ENCODE peak calls at places on chromosomes 11 and 22, in seven cellular contexts. S, U, E, B, J, P and C are unnamed samples.

GRCh38 chr11:124331873-124332272 is 11.9 kb upstream of the OR8D2 start:
- DNase-seq in S (no peak), U (no peak), E (no peak), B (no peak), J (no peak), P (no peak), C (no peak)

GRCh38 chr11:15941206-15941770 is 415.1 kb downstream of the SOX6 start:
- DNase-seq in S (no peak), U (peak), E (no peak), B (no peak), J (peak), P (peak), C (no peak)

GRCh38 chr11:19075636-19076035 is 15.1 kb upstream of the MRGPRX2 start:
- DNase-seq in S (no peak), U (no peak), E (no peak), B (no peak), J (no peak), P (no peak), C (no peak)

GRCh38 chr11:798093-798713 is at the start of gene SLC25A22:
- DNase-seq in S (no peak), U (peak), E (no peak), B (peak), J (peak), P (peak), C (peak)

GRCh38 chr11:31824791-31825452 is 13.8 kb upstream of the PAX6 start:
- DNase-seq in S (no peak), U (peak), E (no peak), B (no peak), J (no peak), P (peak), C (no peak)

GRCh38 chr11:17720796-17721171 is 1.4 kb downstream of the MYOD1 start:
- DNase-seq in S (no peak), U (peak), E (no peak), B (no peak), J (no peak), P (peak), C (no peak)

GRCh38 chr11:73140213-73141030 is 1.7 kb downstream of the FCHSD2 start:
- DNase-seq in S (no peak), U (peak), E (no peak), B (no peak), J (no peak), P (peak), C (peak)

GRCh38 chr22:38725900-38726655 is 20.3 kb downstream of the GTPBP1 start:
- DNase-seq in S (no peak), U (no peak), E (no peak), B (no peak), J (no peak), P (no peak), C (no peak)

GRCh38 chr11:77046060-77046501 is 11.9 kb downstream of the B3GNT6 start:
- DNase-seq in S (peak), U (peak), E (no peak), B (no peak), J (peak), P (peak), C (peak)

GRCh38 chr11:76770642-76771445 is 12.3 kb upstream of the TSKU start:
- DNase-seq in S (no peak), U (no peak), E (no peak), B (peak), J (no peak), P (no peak), C (no peak)

GRCh38 chr11:114273890-114274635 is 22.1 kb upstream of the NNMT start:
- DNase-seq in S (no peak), U (no peak), E (no peak), B (no peak), J (no peak), P (no peak), C (no peak)

GRCh38 chr11:15471709-15472404 is 357.1 kb downstream of the INSC start:
- DNase-seq in S (no peak), U (no peak), E (no peak), B (no peak), J (no peak), P (no peak), C (no peak)

GRCh38 chr22:19179472-19180048 is 1.0 kb upstream of the SLC25A1 start:
- DNase-seq in S (peak), U (peak), E (peak), B (peak), J (peak), P (peak), C (peak)

GRCh38 chr11:123195182-123196059 is at the start of gene CLMP:
- DNase-seq in S (no peak), U (peak), E (no peak), B (no peak), J (no peak), P (peak), C (peak)

GRCh38 chr22:34960005-34960404 is 106.0 kb upstream of the ISX start:
- DNase-seq in S (no peak), U (no peak), E (no peak), B (no peak), J (no peak), P (no peak), C (no peak)

GRCh38 chr11:72828081-72828567 is 13.9 kb downstream of the ATG16L2 start:
- DNase-seq in S (no peak), U (no peak), E (no peak), B (no peak), J (no peak), P (no peak), C (no peak)

GRCh38 chr22:36277482-36278291 is 24.8 kb downstream of the APOL1 start:
- DNase-seq in S (peak), U (peak), E (no peak), B (peak), J (peak), P (peak), C (peak)

GRCh38 chr11:112247198-112247597 is 13.5 kb downstream of the PLET1 start:
- DNase-seq in S (no peak), U (no peak), E (no peak), B (no peak), J (no peak), P (no peak), C (peak)

GRCh38 chr11:91664521-91664920 is 560.1 kb upstream of the FAT3 start:
- DNase-seq in S (no peak), U (no peak), E (no peak), B (no peak), J (no peak), P (no peak), C (no peak)

GRCh38 chr11:128236506-128237498 is 350.6 kb downstream of the ETS1 start:
- DNase-seq in S (no peak), U (no peak), E (no peak), B (no peak), J (no peak), P (peak), C (peak)

GRCh38 chr11:8838248-8838647 is 72.7 kb upstream of the AKIP1 start:
- DNase-seq in S (no peak), U (no peak), E (no peak), B (no peak), J (no peak), P (no peak), C (no peak)

GRCh38 chr22:33474587-33474986 is 416.4 kb upstream of the SYN3 start:
- DNase-seq in S (no peak), U (no peak), E (no peak), B (no peak), J (no peak), P (no peak), C (no peak)

GRCh38 chr11:75259711-75260110 is 19.1 kb downstream of the TPBGL start:
- DNase-seq in S (no peak), U (no peak), E (no peak), B (no peak), J (no peak), P (no peak), C (no peak)

GRCh38 chr22:39122772-39123470 is 25.9 kb downstream of the APOBEC3H start:
- DNase-seq in S (no peak), U (no peak), E (no peak), B (no peak), J (peak), P (no peak), C (no peak)

GRCh38 chr22:46088541-46089311 is 61.6 kb upstream of the PPARA start:
- DNase-seq in S (no peak), U (no peak), E (no peak), B (no peak), J (no peak), P (no peak), C (no peak)

GRCh38 chr11:106466441-106467190 is 389.2 kb downstream of the AASDHPPT start:
- DNase-seq in S (no peak), U (no peak), E (no peak), B (peak), J (no peak), P (no peak), C (no peak)

GRCh38 chr11:28559497-28559896 is 451.3 kb downstream of the METTL15 start:
- DNase-seq in S (no peak), U (no peak), E (no peak), B (no peak), J (no peak), P (no peak), C (no peak)

GRCh38 chr11:63768232-63769043 is at the start of gene ZFTA:
- DNase-seq in S (no peak), U (peak), E (no peak), B (no peak), J (peak), P (peak), C (peak)

GRCh38 chr11:68261006-68261405 is 10.8 kb downstream of the C11orf24 start:
- DNase-seq in S (no peak), U (no peak), E (no peak), B (no peak), J (no peak), P (no peak), C (no peak)

GRCh38 chr11:9804414-9804902 is 140.6 kb downstream of the SWAP70 start:
- DNase-seq in S (no peak), U (no peak), E (no peak), B (no peak), J (no peak), P (no peak), C (no peak)

GRCh38 chr22:42769238-42769573 is 48.5 kb upstream of the A4GALT start:
- DNase-seq in S (no peak), U (no peak), E (no peak), B (no peak), J (no peak), P (no peak), C (no peak)

GRCh38 chr22:46074771-46075551 is 75.4 kb upstream of the PPARA start:
- DNase-seq in S (no peak), U (no peak), E (no peak), B (no peak), J (no peak), P (no peak), C (peak)

GRCh38 chr22:48084041-48084748 is 1321.7 kb downstream of the TBC1D22A start:
- DNase-seq in S (no peak), U (no peak), E (peak), B (no peak), J (no peak), P (no peak), C (no peak)

GRCh38 chr11:134756811-134757540 is 344.9 kb upstream of the B3GAT1 start:
- DNase-seq in S (no peak), U (no peak), E (no peak), B (no peak), J (no peak), P (no peak), C (no peak)

GRCh38 chr11:47189100-47189834 is 3.0 kb upstream of the PACSIN3 start:
- DNase-seq in S (no peak), U (no peak), E (no peak), B (peak), J (no peak), P (no peak), C (peak)
- TF ChIP-seq JUND in S (no peak), U (no peak), E (no peak), B (peak), J (no peak), P (no peak), C (peak)

DNA sequence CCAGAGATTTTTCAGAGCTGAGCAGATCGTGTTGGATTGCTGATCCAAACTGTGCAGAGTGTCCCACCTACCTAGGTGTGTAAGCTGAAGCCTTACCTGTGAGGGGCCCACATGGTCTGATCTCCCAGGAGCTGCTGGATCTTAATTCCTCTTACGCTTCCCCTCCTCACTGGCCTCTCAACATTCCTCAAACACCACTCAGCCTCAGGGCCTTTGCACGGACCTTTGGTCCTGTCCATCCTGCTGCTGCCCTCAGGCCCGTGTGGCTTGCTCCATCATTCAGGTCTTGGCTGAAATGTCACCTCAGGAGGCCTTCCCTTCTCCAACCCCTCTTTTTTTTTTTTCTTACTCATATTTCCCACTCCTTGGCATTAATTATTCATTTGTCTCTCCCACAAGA is 21.1 kb upstream of the RAB1B start:
- DNase-seq in S (no peak), U (no peak), E (no peak), B (no peak), J (no peak), P (no peak), C (no peak)
- TF ChIP-seq JUND in S (no peak), U (no peak), E (no peak), B (no peak), J (no peak), P (no peak), C (no peak)

GRCh38 chr11:34356130-34356529 is 1.7 kb downstream of the ABTB2 start:
- DNase-seq in S (no peak), U (no peak), E (no peak), B (no peak), J (no peak), P (no peak), C (no peak)

GRCh38 chr11:34356918-34357645 is 728 bp downstream of the ABTB2 start:
- DNase-seq in S (no peak), U (peak), E (no peak), B (no peak), J (peak), P (peak), C (peak)

GRCh38 chr11:34356576-34356917 is 1.3 kb downstream of the ABTB2 start:
- DNase-seq in S (no peak), U (no peak), E (no peak), B (no peak), J (no peak), P (no peak), C (peak)

GRCh38 chr11:34355726-34356125 is 2.1 kb downstream of the ABTB2 start:
- DNase-seq in S (no peak), U (no peak), E (no peak), B (no peak), J (no peak), P (no peak), C (no peak)

DNA sequence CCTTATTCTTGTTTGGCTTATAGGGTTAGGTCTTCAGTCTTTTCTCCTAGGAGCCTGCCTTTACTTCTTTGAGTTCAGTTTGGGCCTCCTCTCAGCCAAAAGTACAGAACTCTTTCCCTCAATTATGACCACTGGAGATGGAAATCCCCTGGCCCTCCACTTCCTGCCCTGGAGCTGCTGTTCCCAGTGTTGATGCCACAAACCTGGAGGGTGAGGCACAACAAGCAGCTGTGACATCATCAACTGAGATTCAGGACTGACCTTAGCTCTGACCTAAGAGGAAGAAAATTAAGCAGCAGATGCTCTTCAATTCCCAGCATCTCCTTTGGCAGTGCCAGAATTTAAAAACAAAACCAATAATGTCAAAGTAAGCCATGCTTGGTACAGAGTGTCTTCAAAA is 3.0 kb downstream of the ABTB2 start:
- DNase-seq in S (no peak), U (no peak), E (no peak), B (no peak), J (no peak), P (no peak), C (no peak)
- TF ChIP-seq JUND in S (no peak), U (no peak), E (no peak), B (no peak), J (no peak), P (no peak), C (no peak)

GRCh38 chr11:126281666-126282175 is 1.2 kb upstream of the TIRAP start:
- DNase-seq in S (no peak), U (no peak), E (no peak), B (no peak), J (no peak), P (no peak), C (no peak)

GRCh38 chr11:126282361-126282741 is 542 bp upstream of the TIRAP start:
- DNase-seq in S (no peak), U (peak), E (no peak), B (peak), J (peak), P (peak), C (peak)

GRCh38 chr11:126284829-126285228 is 1.9 kb downstream of the TIRAP start:
- DNase-seq in S (no peak), U (no peak), E (peak), B (peak), J (no peak), P (no peak), C (peak)

GRCh38 chr11:126281245-126281644 is 1.6 kb upstream of the TIRAP start:
- DNase-seq in S (no peak), U (no peak), E (no peak), B (no peak), J (no peak), P (no peak), C (no peak)

DNA sequence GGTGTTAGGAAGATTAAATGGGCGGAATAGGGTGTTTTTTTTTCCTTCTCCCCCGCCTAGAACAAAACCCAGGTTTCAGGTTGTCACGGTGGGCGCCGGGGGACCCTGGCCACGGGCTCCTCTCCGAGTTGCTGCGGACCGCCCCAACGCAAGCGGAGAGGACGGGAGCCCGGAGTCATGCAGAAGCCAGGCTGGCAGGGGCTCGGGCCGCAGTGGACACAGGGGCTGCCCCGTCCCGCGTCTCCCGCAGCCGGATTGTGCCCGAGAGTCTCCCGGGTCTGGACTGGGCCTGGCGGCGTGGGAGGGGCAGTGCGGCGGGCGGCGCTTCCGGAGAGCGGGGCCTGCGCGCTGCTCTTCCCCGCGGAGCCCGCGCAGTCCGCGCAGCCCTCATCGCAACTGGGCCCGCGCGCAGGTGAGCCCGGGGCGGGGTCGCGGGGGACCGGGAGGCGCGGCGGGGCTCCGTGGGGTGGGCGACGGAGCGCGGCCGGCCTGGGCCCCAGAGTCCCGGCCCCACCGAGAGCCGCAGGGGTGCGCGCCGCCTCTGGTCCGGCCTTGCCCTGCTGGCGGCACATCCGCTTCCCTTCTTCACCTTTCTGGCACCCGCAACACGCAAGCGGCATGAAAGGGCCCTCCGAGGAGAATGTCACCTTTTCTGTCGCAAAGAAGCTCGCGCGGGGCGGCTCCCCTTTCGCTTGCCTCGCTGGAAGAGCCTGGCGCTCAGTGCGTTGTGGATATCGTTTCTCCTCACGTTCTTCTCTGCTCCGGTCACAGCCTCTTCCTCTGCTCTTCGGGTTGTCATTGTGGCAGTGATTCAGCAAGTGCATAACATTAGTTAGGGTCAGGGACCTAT is at the start of gene TIRAP:
- DNase-seq in S (no peak), U (peak), E (no peak), B (peak), J (peak), P (peak), C (peak)
- TF ChIP-seq JUND in S (no peak), U (no peak), E (no peak), B (no peak), J (no peak), P (no peak), C (no peak)